ENCODE peak calls at places on chromosomes 3 and 15, in six cellular contexts. X, A, J, E, S and V are unnamed samples. For H3K4me1 and H3K27me3, the result is how much of the 10 kb centered on the place peaks cover.

GRCh38 chr15:96331141-96331941 is 841 bp downstream of the NR2F2 start:
- DNase-seq in X (no peak), A (peak), J (peak), E (peak), S (peak), V (peak)

GRCh38 chr15:70362911-70363310 is 265.2 kb upstream of the TLE3 start:
- DNase-seq in X (peak), A (no peak), J (peak), E (peak), S (peak), V (peak)

GRCh38 chr3:134527037-134527436 is 41.2 kb downstream of the CEP63 start:
- DNase-seq in X (no peak), A (no peak), J (no peak), E (no peak), S (peak), V (peak)

GRCh38 chr3:167456157-167456799 is 17.6 kb downstream of the SERPINI2 start:
- DNase-seq in X (no peak), A (no peak), J (no peak), E (no peak), S (no peak), V (no peak)

GRCh38 chr3:193554790-193555189 is at the start of gene ATP13A4:
- DNase-seq in X (no peak), A (peak), J (no peak), E (peak), S (no peak), V (no peak)

GRCh38 chr15:100901702-100902435 is 17.3 kb upstream of the LRRK1 start:
- DNase-seq in X (no peak), A (no peak), J (no peak), E (peak), S (peak), V (no peak)

GRCh38 chr15:59622289-59622688 is 10.7 kb downstream of the GCNT3 start:
- DNase-seq in X (no peak), A (peak), J (peak), E (peak), S (peak), V (peak)

GRCh38 chr3:132536442-132537153 is 60.5 kb upstream of the ACKR4 start:
- DNase-seq in X (no peak), A (no peak), J (no peak), E (no peak), S (no peak), V (no peak)

GRCh38 chr15:23857028-23857641 is 170.0 kb upstream of the NDN start:
- DNase-seq in X (no peak), A (peak), J (peak), E (peak), S (peak), V (peak)

GRCh38 chr3:50454671-50455070 is 48.8 kb downstream of the CACNA2D2 start:
- DNase-seq in X (no peak), A (no peak), J (no peak), E (no peak), S (no peak), V (no peak)

GRCh38 chr15:31279221-31280036 is 47.2 kb upstream of the KLF13 start:
- DNase-seq in X (peak), A (no peak), J (no peak), E (peak), S (no peak), V (no peak)

GRCh38 chr15:90400005-90400758 is 12.1 kb downstream of the IQGAP1 start:
- DNase-seq in X (no peak), A (no peak), J (no peak), E (peak), S (no peak), V (no peak)

GRCh38 chr3:132443421-132443820 is 26.1 kb downstream of the DNAJC13 start:
- DNase-seq in X (no peak), A (no peak), J (no peak), E (no peak), S (no peak), V (no peak)

GRCh38 chr15:44663410-44664272 is at the start of gene SPG11:
- DNase-seq in X (peak), A (peak), J (peak), E (peak), S (peak), V (peak)

GRCh38 chr15:52733696-52734255 is 54.6 kb upstream of the ATOSA start:
- DNase-seq in X (no peak), A (no peak), J (no peak), E (no peak), S (no peak), V (no peak)

GRCh38 chr3:134350266-134350665 is 24.0 kb downstream of the AMOTL2 start:
- DNase-seq in X (no peak), A (no peak), J (no peak), E (no peak), S (no peak), V (no peak)

GRCh38 chr15:45112143-45112591 is 1.8 kb downstream of the DUOX2 start:
- DNase-seq in X (no peak), A (no peak), J (no peak), E (no peak), S (no peak), V (no peak)

GRCh38 chr15:90421527-90421926 is 33.5 kb downstream of the IQGAP1 start:
- DNase-seq in X (no peak), A (no peak), J (no peak), E (no peak), S (no peak), V (no peak)

GRCh38 chr15:66231421-66232266 is 21.9 kb downstream of the MEGF11 start:
- DNase-seq in X (no peak), A (no peak), J (no peak), E (no peak), S (no peak), V (no peak)

GRCh38 chr3:31906182-31906581 is 74.9 kb downstream of the OSBPL10 start:
- DNase-seq in X (no peak), A (no peak), J (peak), E (no peak), S (no peak), V (no peak)

GRCh38 chr3:126466886-126467610 is 8.6 kb downstream of the ZXDC start:
- DNase-seq in X (no peak), A (no peak), J (no peak), E (no peak), S (no peak), V (no peak)

GRCh38 chr15:62124176-62124952 is 40.7 kb downstream of the C2CD4B start:
- DNase-seq in X (no peak), A (no peak), J (peak), E (no peak), S (peak), V (no peak)

GRCh38 chr15:45648521-45649200 is 13.8 kb downstream of the SQOR start:
- DNase-seq in X (no peak), A (no peak), J (peak), E (peak), S (peak), V (no peak)

GRCh38 chr3:159178209-159178897 is 376.5 kb downstream of the MFSD1 start:
- DNase-seq in X (no peak), A (no peak), J (no peak), E (no peak), S (no peak), V (no peak)

GRCh38 chr3:52790741-52791140 is 3.9 kb upstream of the ITIH3 start:
- DNase-seq in X (no peak), A (no peak), J (no peak), E (no peak), S (no peak), V (no peak)

GRCh38 chr15:65285291-65286068 is 1.2 kb downstream of the PARP16 start:
- DNase-seq in X (no peak), A (no peak), J (no peak), E (no peak), S (no peak), V (no peak)

GRCh38 chr3:56421205-56421604 is 47.1 kb downstream of the ERC2 start:
- DNase-seq in X (no peak), A (no peak), J (no peak), E (no peak), S (no peak), V (no peak)

GRCh38 chr3:159806412-159806811 is 182.2 kb upstream of the IL12A start:
- DNase-seq in X (no peak), A (no peak), J (no peak), E (no peak), S (peak), V (no peak)

GRCh38 chr3:64405211-64405818 is 180.0 kb upstream of the PRICKLE2 start:
- DNase-seq in X (no peak), A (no peak), J (no peak), E (no peak), S (peak), V (no peak)

GRCh38 chr15:41513282-41514227 is at the start of gene LTK:
- DNase-seq in X (no peak), A (peak), J (no peak), E (no peak), S (no peak), V (peak)

GRCh38 chr3:193552911-193553310 is 1.8 kb downstream of the ATP13A4 start:
- DNase-seq in X (no peak), A (peak), J (no peak), E (peak), S (no peak), V (no peak)

GRCh38 chr3:172148269-172148668 is 108.9 kb downstream of the FNDC3B start:
- DNase-seq in X (no peak), A (no peak), J (peak), E (no peak), S (no peak), V (no peak)

GRCh38 chr15:90599639-90600038 is 69.9 kb downstream of the CRTC3 start:
- DNase-seq in X (no peak), A (no peak), J (no peak), E (no peak), S (no peak), V (no peak)

GRCh38 chr3:113771993-113772392 is 25.2 kb downstream of the ATP6V1A start:
- DNase-seq in X (no peak), A (no peak), J (no peak), E (peak), S (no peak), V (no peak)
- H3K4me1 ChIP-seq in X (under half), A (under half), J (under half), E (under half), S (under half), V (under half)

DNA sequence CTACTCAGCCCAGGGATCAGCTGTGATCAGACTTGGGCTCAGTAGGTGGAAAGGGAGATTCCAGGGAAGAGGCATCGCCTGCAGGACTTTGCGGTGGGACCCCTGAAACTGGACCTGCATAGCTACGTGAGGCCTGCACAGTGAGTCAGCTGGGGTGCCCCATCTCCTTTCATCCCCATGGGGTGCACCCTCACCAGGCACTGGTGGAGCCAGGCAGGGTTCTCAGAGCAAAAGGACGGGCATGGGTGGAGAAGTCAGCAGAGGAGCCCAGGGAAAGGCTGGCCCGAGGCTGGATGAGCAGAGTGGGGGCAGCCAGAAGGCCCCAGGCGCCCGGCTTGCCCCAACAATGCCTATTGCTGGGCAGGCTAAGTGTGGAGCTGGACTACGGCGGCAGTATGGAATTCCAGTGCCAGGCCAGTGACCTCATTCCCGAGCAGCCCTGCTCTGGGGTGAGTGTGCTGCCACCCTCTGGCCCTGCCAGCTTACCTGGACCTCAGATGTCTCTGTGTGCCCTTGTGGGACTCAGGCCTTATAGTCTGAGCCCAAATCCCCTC is 19.7 kb downstream of the ACAA1 start:
- DNase-seq in X (no peak), A (peak), J (peak), E (peak), S (no peak), V (no peak)
- H3K4me3 ChIP-seq in X (no peak), A (no peak), J (no peak), E (no peak), S (no peak), V (no peak)

DNA sequence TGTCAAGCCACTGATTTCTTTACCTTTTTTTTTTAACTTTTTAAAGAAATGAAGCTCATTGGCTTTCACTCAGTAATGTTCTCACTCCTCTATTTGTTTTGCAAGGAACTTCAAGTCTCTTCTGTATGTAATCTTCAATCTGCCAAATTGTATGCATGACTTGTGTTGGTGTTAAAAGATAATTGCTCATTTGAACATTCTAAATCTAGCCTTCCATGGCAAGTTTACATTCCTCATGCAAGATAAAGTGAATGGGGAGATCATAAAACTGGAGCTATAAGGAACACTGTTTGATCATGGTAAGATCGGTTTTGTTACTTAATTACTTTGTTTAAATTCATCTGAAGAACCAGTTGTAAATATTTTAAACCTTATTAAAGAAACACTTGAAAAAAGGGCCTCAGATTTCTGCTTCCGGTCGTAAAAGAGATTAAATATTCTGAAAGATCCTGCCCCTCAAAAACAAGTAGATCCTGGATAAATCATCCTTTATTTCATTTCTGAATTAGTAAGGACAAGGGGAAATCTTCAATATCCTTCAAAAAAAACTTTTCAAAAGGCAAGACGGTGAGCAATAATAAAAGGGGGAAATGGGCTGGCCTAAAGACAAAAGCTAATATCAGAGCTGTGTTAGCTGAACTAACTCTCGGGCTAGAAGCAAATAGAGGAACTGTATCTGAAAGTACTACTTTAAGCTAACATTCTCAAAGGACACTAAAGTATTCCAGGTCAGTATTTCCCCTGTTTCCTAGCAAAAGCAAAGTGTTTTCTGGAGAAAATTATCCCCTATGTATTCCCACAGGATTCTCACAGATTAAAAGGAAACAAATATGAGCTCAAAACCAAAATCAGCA is 107.0 kb upstream of the ATP11B start:
- DNase-seq in X (no peak), A (no peak), J (no peak), E (no peak), S (no peak), V (no peak)
- H3K27me3 ChIP-seq in X (under half), A (under half), J (half or more), E (under half), S (under half), V (under half)

DNA sequence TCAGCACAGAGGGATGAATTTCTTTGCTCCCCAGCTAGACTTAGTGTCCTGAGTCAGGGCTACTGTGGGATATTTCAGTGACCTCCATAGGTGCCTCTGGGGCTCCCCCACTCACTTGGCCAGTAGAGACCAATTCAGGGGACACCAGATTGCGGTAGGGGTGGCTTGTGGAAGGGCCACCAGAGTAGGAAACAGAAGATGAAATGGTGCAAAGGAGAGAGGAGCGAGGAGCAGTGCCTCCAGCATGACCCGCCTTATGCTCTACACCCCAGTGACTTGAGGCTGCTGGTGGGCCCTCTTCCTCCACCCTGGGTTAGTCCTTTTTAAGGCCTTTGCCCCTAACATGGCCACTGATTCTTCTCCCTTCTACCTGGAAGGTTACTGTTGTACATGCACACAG is 2.5 kb downstream of the AEN start:
- DNase-seq in X (no peak), A (no peak), J (no peak), E (no peak), S (no peak), V (no peak)
- H3K4me1 ChIP-seq in X (under half), A (half or more), J (half or more), E (half or more), S (under half), V (under half)

DNA sequence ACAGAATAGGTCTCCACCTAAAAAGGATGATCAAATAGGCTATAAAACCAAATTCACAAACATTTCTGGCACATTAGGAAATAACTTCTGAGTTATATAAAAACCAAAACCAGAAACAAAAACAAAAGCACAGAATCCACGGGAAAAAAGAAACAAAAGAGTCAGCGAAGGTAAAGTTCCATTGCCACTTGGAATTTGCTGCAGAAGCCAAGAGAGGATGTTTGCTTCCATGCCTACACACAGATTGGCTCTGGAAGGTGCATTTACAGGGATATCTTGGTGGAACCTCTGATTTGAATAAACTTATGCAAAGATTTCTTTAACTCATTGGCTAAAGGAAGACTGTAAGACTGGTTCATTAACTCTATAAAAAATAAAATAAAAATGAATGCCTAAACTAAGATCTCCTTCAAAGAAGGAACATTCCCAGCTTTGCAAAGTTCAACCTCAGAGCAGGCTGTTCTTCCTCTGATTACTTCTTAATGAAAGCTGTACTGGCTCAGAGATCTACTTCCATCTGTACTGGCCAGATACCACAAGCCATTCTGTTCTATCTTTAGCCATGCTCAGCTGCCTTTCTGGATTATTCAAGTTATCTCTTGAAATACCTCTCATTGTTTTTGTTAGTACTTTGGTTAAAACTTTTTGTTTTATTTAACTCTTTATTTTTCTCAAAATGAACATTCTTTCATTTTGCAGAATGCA is 537.5 kb upstream of the CCDC54 start:
- DNase-seq in X (no peak), A (no peak), J (no peak), E (no peak), S (peak), V (no peak)
- H3K4me3 ChIP-seq in X (no peak), A (no peak), J (no peak), E (no peak), S (no peak), V (no peak)

GRCh38 chr3:36956155-36956554 is 11.3 kb upstream of the TRANK1 start:
- DNase-seq in X (no peak), A (no peak), J (no peak), E (no peak), S (no peak), V (no peak)
- H3K27me3 ChIP-seq in X (under half), A (under half), J (under half), E (under half), S (under half), V (under half)

GRCh38 chr3:100107227-100107626 is 7.1 kb downstream of the FILIP1L start:
- DNase-seq in X (no peak), A (no peak), J (peak), E (no peak), S (no peak), V (no peak)
- H3K4me1 ChIP-seq in X (under half), A (under half), J (half or more), E (under half), S (under half), V (under half)